ENCODE peak calls at places on chromosomes 7 and 10, in four cellular contexts. B, J, F and I are unnamed samples.

GRCh38 chr7:104972510-104972909 is 41.5 kb upstream of the KMT2E start:
- DNase-seq in B (no peak), J (no peak), F (no peak), I (no peak)

GRCh38 chr7:130906575-130906974 is 172.6 kb upstream of the KLF14 start:
- DNase-seq in B (no peak), J (no peak), F (no peak), I (no peak)

GRCh38 chr10:89549510-89549909 is 14.1 kb upstream of the SLC16A12 start:
- DNase-seq in B (no peak), J (no peak), F (no peak), I (no peak)

GRCh38 chr7:1248077-1248458 is 15.4 kb downstream of the UNCX start:
- DNase-seq in B (no peak), J (no peak), F (no peak), I (no peak)

GRCh38 chr10:24385776-24386175 is 176.8 kb downstream of the KIAA1217 start:
- DNase-seq in B (no peak), J (no peak), F (no peak), I (peak; percentile 26)

GRCh38 chr10:62744136-62744535 is 60.4 kb upstream of the ADO start:
- DNase-seq in B (no peak), J (no peak), F (no peak), I (no peak)

GRCh38 chr7:1425292-1426136 is 33.8 kb downstream of the MICALL2 start:
- DNase-seq in B (peak; percentile 42), J (no peak), F (no peak), I (no peak)

GRCh38 chr7:17680943-17681351 is 259.3 kb downstream of the SNX13 start:
- DNase-seq in B (no peak), J (no peak), F (no peak), I (no peak)